ENCODE peak calls at places on chromosomes 11 and 22, in four cellular contexts. N, G, J and V are unnamed samples. For H3K4me1, the result is how much of the 10 kb centered on the place peaks cover.

GRCh38 chr11:44243633-44244343 is 66.2 kb downstream of the ALX4 start:
- DNase-seq in N (no peak), G (no peak), J (no peak), V (no peak)

GRCh38 chr22:26606611-26607010 is 11.2 kb downstream of the CRYBB1 start:
- DNase-seq in N (no peak), G (no peak), J (no peak), V (no peak)

GRCh38 chr11:103091441-103091809 is 535 bp downstream of the DCUN1D5 start:
- DNase-seq in N (no peak), G (peak), J (no peak), V (no peak)

GRCh38 chr11:62905927-62906531 is 15.1 kb downstream of the CHRM1 start:
- DNase-seq in N (peak), G (peak), J (peak), V (peak)

GRCh38 chr22:18024956-18025720 is 777 bp upstream of the MICAL3 start:
- DNase-seq in N (no peak), G (no peak), J (no peak), V (no peak)

GRCh38 chr22:30325724-30326703 is 727 bp downstream of the TBC1D10A start:
- DNase-seq in N (no peak), G (no peak), J (no peak), V (no peak)

GRCh38 chr11:69542314-69543168 is 61.1 kb downstream of the LINC01488 start:
- DNase-seq in N (no peak), G (no peak), J (no peak), V (no peak)

GRCh38 chr11:1129666-1130160 is 28.0 kb upstream of the MUC5AC start:
- DNase-seq in N (no peak), G (no peak), J (no peak), V (no peak)

GRCh38 chr22:21652547-21653545 is 10.7 kb downstream of the SDF2L1 start:
- DNase-seq in N (no peak), G (no peak), J (no peak), V (no peak)

GRCh38 chr11:110076388-110076965 is 16.7 kb upstream of the ZC3H12C start:
- DNase-seq in N (no peak), G (no peak), J (no peak), V (no peak)

GRCh38 chr11:9765320-9766101 is 101.6 kb downstream of the SWAP70 start:
- DNase-seq in N (no peak), G (no peak), J (peak), V (no peak)

GRCh38 chr11:91850533-91851305 is 373.9 kb upstream of the FAT3 start:
- DNase-seq in N (no peak), G (no peak), J (no peak), V (no peak)

GRCh38 chr11:62770778-62771143 is 435 bp upstream of the TAF6L start:
- DNase-seq in N (no peak), G (peak), J (peak), V (no peak)

GRCh38 chr11:125903753-125904659 is at the start of gene DDX25:
- DNase-seq in N (no peak), G (peak), J (no peak), V (no peak)

GRCh38 chr11:133964946-133965632 is 8.3 kb upstream of the IGSF9B start:
- DNase-seq in N (no peak), G (no peak), J (no peak), V (no peak)

GRCh38 chr22:19823191-19823590 is 31.5 kb downstream of the GNB1L start:
- DNase-seq in N (peak), G (no peak), J (no peak), V (no peak)

GRCh38 chr11:21250196-21250595 is 580.8 kb downstream of the NELL1 start:
- DNase-seq in N (no peak), G (no peak), J (no peak), V (no peak)

GRCh38 chr11:35393093-35393492 is 26.3 kb downstream of the SLC1A2 start:
- DNase-seq in N (no peak), G (no peak), J (no peak), V (no peak)

GRCh38 chr11:94129505-94130335 is 1.1 kb downstream of the PANX1 start:
- DNase-seq in N (no peak), G (no peak), J (peak), V (no peak)

GRCh38 chr11:115674176-115674575 is 170.0 kb upstream of the CADM1 start:
- DNase-seq in N (no peak), G (no peak), J (no peak), V (no peak)

GRCh38 chr11:64146036-64146943 is 19.6 kb downstream of the MACROD1 start:
- DNase-seq in N (no peak), G (peak), J (peak), V (no peak)

GRCh38 chr11:120344302-120345004 is 8.2 kb downstream of the ARHGEF12 start:
- DNase-seq in N (no peak), G (peak), J (no peak), V (no peak)

GRCh38 chr11:45392154-45392553 is 106.0 kb upstream of the SYT13 start:
- DNase-seq in N (no peak), G (no peak), J (no peak), V (no peak)

GRCh38 chr11:67202045-67202444 is 64.2 kb upstream of the GRK2 start:
- DNase-seq in N (no peak), G (no peak), J (no peak), V (no peak)

GRCh38 chr22:30245985-30246901 is at the start of gene LIF:
- DNase-seq in N (no peak), G (peak), J (no peak), V (no peak)

GRCh38 chr22:49872347-49872746 is 18.7 kb downstream of the ZBED4 start:
- DNase-seq in N (no peak), G (no peak), J (no peak), V (no peak)

GRCh38 chr22:49869091-49869830 is 15.6 kb downstream of the ZBED4 start:
- DNase-seq in N (no peak), G (no peak), J (no peak), V (no peak)

GRCh38 chr22:49873228-49873940 is 19.7 kb downstream of the ZBED4 start:
- DNase-seq in N (no peak), G (no peak), J (no peak), V (no peak)

GRCh38 chr22:49869855-49870712 is 16.4 kb downstream of the ZBED4 start:
- DNase-seq in N (no peak), G (peak), J (no peak), V (no peak)

DNA sequence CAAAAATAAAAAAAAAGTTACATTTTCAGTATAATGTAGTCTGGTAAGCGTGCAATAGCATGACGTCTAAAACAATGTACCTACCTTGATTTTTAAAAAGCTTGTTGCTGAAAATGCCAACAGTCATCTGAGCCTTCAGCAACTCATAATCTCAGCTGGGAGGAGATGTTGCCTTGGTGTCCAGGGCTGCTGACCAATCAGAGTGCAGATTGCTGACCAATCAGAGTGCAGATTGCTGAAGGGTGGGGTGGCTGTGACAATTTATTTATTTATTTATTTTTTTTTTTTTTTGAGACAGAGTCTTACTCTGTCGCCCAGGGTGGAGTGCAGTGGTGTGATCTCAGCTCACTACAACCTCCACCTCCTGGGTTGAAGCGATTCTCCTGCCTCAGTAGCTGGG is 17.8 kb downstream of the ZBED4 start:
- DNase-seq in N (no peak), G (no peak), J (no peak), V (no peak)
- H3K4me1 ChIP-seq in N (under half), G (under half), J (under half), V (under half)

GRCh38 chr11:2696461-2696860 is 3.3 kb downstream of the KCNQ1OT1 start:
- DNase-seq in N (no peak), G (no peak), J (no peak), V (no peak)
- H3K4me1 ChIP-seq in N (under half), G (under half), J (under half), V (under half)

DNA sequence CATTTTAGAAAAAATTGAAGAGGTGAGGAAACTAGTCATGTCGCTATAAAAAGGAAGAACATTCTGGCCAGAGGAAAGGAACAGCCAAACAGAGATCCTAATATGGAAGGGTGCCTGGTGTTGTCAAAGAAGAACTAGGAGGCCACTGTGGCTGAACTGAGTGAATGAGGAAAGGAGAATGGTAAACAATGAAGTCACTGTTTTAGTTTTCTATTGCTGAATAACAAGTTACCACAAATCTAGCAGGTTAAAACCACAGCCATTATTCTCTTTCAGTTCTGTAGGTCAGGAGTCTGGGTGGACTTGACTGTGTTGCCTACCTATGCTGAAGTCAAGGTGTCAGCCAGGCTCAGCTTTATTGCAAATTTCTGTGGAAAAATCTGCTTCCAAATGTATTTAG is 549.3 kb upstream of the CCDC90B start:
- DNase-seq in N (no peak), G (no peak), J (no peak), V (no peak)
- H3K4me1 ChIP-seq in N (under half), G (under half), J (under half), V (under half)

DNA sequence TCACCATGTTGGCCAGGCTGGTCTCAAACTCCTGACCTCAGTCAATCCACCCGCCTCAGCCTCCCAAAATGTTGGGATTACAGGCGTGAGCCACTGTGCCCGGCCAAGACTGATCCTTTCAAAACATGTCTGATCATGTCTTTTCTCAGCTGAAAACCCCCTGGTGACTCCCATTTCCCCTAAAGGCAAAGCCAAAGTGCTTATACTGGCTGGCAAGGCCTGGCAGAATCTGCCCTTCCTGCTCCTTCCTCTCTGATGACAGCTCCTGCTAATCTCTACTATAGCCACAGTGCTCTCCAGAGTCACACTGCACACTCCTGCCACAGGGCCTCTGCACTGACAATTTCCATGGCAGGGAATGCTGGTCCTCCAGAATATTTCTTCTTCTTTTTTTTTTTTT is 2.6 kb upstream of the MCHR1 start:
- DNase-seq in N (no peak), G (no peak), J (no peak), V (no peak)
- H3K4me1 ChIP-seq in N (under half), G (under half), J (under half), V (under half)